ENCODE peak calls at places on chromosomes 6 and 20, in four cellular contexts. One of them, this sample, is unnamed.
A peak's percentile ranks its signal among the peaks of the same experiment; 100 is the strongest.

GRCh38 chr20:24147479-24147878 is 158.9 kb upstream of the GGTLC1 start:
- DNase-seq in GM12878: no peak
- DNase-seq in HEK293T: no peak
- DNase-seq in K562: no peak
- DNase-seq in this sample: no peak

GRCh38 chr6:143232849-143233248 is 172.2 kb downstream of the AIG1 start:
- DNase-seq in GM12878: peak; percentile 2
- DNase-seq in HEK293T: peak; percentile 66
- DNase-seq in K562: peak; percentile 56
- DNase-seq in this sample: peak; percentile 65

GRCh38 chr6:44576132-44576601 is 188.7 kb downstream of the CDC5L start:
- DNase-seq in GM12878: no peak
- DNase-seq in HEK293T: no peak
- DNase-seq in K562: no peak
- DNase-seq in this sample: no peak

GRCh38 chr6:48080227-48081009 is 30.6 kb downstream of the PTCHD4 start:
- DNase-seq in GM12878: no peak
- DNase-seq in HEK293T: no peak
- DNase-seq in K562: no peak
- DNase-seq in this sample: peak; percentile 62

GRCh38 chr20:11034025-11034424 is 360.2 kb upstream of the JAG1 start:
- DNase-seq in GM12878: no peak
- DNase-seq in HEK293T: no peak
- DNase-seq in K562: no peak
- DNase-seq in this sample: no peak

GRCh38 chr20:38471987-38472512 is 593 bp upstream of the RALGAPB start:
- DNase-seq in GM12878: no peak
- DNase-seq in HEK293T: no peak
- DNase-seq in K562: no peak
- DNase-seq in this sample: no peak

GRCh38 chr20:3889489-3890409 is 562 bp downstream of the PANK2 start:
- DNase-seq in GM12878: no peak
- DNase-seq in HEK293T: no peak
- DNase-seq in K562: peak; percentile 72
- DNase-seq in this sample: peak; percentile 33

GRCh38 chr6:40640591-40641293 is 53.6 kb upstream of the LRFN2 start:
- DNase-seq in GM12878: no peak
- DNase-seq in HEK293T: no peak
- DNase-seq in K562: no peak
- DNase-seq in this sample: no peak

GRCh38 chr6:33984466-33985332 is 161.2 kb downstream of the GRM4 start:
- DNase-seq in GM12878: no peak
- DNase-seq in HEK293T: no peak
- DNase-seq in K562: no peak
- DNase-seq in this sample: no peak

GRCh38 chr6:13536796-13537526 is 37.4 kb upstream of the SIRT5 start:
- DNase-seq in GM12878: no peak
- DNase-seq in HEK293T: no peak
- DNase-seq in K562: no peak
- DNase-seq in this sample: no peak

GRCh38 chr6:1181939-1182338 is 130.0 kb upstream of the FOXQ1 start:
- DNase-seq in GM12878: no peak
- DNase-seq in HEK293T: no peak
- DNase-seq in K562: no peak
- DNase-seq in this sample: no peak

GRCh38 chr6:47151232-47151898 is 109.2 kb upstream of the ADGRF1 start:
- DNase-seq in GM12878: no peak
- DNase-seq in HEK293T: no peak
- DNase-seq in K562: no peak
- DNase-seq in this sample: no peak

GRCh38 chr6:165010556-165011535 is 298.6 kb downstream of the C6orf118 start:
- DNase-seq in GM12878: no peak
- DNase-seq in HEK293T: no peak
- DNase-seq in K562: no peak
- DNase-seq in this sample: no peak

GRCh38 chr20:47220161-47220582 is 136.3 kb downstream of the ZMYND8 start:
- DNase-seq in GM12878: no peak
- DNase-seq in HEK293T: peak; percentile 71
- DNase-seq in K562: peak; percentile 41
- DNase-seq in this sample: peak; percentile 61

GRCh38 chr6:98941319-98941718 is 6.4 kb downstream of the FBXL4 start:
- DNase-seq in GM12878: no peak
- DNase-seq in HEK293T: no peak
- DNase-seq in K562: no peak
- DNase-seq in this sample: no peak
- TF ChIP-seq TARDBP in GM12878: no peak
- TF ChIP-seq TARDBP in HEK293T: no peak
- TF ChIP-seq TARDBP in K562: no peak
- TF ChIP-seq TARDBP in this sample: no peak

GRCh38 chr6:38110407-38111025 is 291.0 kb downstream of the ZFAND3 start:
- DNase-seq in GM12878: no peak
- DNase-seq in HEK293T: no peak
- DNase-seq in K562: no peak
- DNase-seq in this sample: no peak
- TF ChIP-seq TARDBP in GM12878: no peak
- TF ChIP-seq TARDBP in HEK293T: no peak
- TF ChIP-seq TARDBP in K562: no peak
- TF ChIP-seq TARDBP in this sample: no peak

DNA sequence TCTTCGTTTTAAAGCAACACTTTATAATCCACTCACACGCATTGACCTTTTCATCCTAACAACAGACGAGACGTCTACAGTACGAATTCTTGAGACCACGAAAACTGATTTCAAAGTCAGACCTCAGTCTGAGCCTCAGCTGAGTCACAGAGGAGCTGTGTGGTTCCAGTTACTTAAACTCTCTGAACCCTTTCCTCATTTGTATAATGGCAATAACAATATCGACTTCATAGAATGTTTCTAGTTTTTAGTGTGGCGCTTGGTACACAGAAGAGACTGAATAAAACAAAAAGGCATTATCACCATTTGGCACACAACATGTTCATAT is 236.9 kb downstream of the ATXN1 start:
- DNase-seq in GM12878: no peak
- DNase-seq in HEK293T: no peak
- DNase-seq in K562: no peak
- DNase-seq in this sample: no peak
- TF ChIP-seq TARDBP in GM12878: no peak
- TF ChIP-seq TARDBP in HEK293T: no peak
- TF ChIP-seq TARDBP in K562: no peak
- TF ChIP-seq TARDBP in this sample: no peak

GRCh38 chr6:91569071-91569470 is 982.2 kb upstream of the MAP3K7 start:
- DNase-seq in GM12878: no peak
- DNase-seq in HEK293T: no peak
- DNase-seq in K562: no peak
- DNase-seq in this sample: no peak

GRCh38 chr6:91562955-91563354 is 976.1 kb upstream of the MAP3K7 start:
- DNase-seq in GM12878: no peak
- DNase-seq in HEK293T: no peak
- DNase-seq in K562: no peak
- DNase-seq in this sample: no peak

GRCh38 chr6:91565207-91565606 is 978.3 kb upstream of the MAP3K7 start:
- DNase-seq in GM12878: no peak
- DNase-seq in HEK293T: no peak
- DNase-seq in K562: no peak
- DNase-seq in this sample: no peak

GRCh38 chr6:91566467-91566866 is 979.6 kb upstream of the MAP3K7 start:
- DNase-seq in GM12878: no peak
- DNase-seq in HEK293T: no peak
- DNase-seq in K562: no peak
- DNase-seq in this sample: no peak
- TF ChIP-seq TARDBP in GM12878: no peak
- TF ChIP-seq TARDBP in HEK293T: no peak
- TF ChIP-seq TARDBP in K562: no peak
- TF ChIP-seq TARDBP in this sample: no peak

DNA sequence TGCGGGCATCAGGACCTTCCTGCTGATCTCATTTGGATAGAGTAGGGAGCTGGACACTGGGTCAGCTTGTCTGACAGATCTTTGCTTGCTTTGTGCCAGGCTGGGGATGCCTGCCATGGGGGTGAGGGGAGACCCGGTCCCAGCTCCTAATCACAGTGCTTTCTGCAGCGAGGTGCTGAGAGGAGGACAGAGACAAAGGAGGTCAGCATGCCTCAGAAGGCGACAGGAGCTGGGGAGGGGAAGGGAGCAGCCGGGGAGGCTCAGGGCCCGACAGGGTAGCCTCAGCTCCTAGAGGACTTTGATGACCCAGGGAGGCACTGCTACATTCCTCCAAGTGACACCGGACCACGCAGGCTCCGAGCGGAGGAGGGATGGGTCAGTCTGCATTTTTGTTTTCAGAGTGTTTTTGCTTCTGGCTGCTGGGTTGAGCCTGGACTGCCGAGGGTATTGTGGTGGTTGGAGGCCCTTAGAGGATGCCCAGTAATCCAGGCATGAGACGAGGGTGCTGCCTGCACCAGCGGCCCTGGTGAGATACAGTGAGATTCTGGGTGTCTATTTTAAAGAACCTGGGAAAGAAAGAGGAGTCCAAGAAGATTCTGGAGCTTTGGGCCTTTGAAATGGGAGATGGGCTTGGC is 7.8 kb downstream of the RBM38 start:
- DNase-seq in GM12878: no peak
- DNase-seq in HEK293T: no peak
- DNase-seq in K562: no peak
- DNase-seq in this sample: no peak
- TF ChIP-seq TARDBP in GM12878: no peak
- TF ChIP-seq TARDBP in HEK293T: no peak
- TF ChIP-seq TARDBP in K562: no peak
- TF ChIP-seq TARDBP in this sample: no peak

GRCh38 chr6:21228411-21228810 is 365.1 kb upstream of the SOX4 start:
- DNase-seq in GM12878: no peak
- DNase-seq in HEK293T: no peak
- DNase-seq in K562: no peak
- DNase-seq in this sample: no peak
- TF ChIP-seq TARDBP in GM12878: no peak
- TF ChIP-seq TARDBP in HEK293T: no peak
- TF ChIP-seq TARDBP in K562: no peak
- TF ChIP-seq TARDBP in this sample: no peak

DNA sequence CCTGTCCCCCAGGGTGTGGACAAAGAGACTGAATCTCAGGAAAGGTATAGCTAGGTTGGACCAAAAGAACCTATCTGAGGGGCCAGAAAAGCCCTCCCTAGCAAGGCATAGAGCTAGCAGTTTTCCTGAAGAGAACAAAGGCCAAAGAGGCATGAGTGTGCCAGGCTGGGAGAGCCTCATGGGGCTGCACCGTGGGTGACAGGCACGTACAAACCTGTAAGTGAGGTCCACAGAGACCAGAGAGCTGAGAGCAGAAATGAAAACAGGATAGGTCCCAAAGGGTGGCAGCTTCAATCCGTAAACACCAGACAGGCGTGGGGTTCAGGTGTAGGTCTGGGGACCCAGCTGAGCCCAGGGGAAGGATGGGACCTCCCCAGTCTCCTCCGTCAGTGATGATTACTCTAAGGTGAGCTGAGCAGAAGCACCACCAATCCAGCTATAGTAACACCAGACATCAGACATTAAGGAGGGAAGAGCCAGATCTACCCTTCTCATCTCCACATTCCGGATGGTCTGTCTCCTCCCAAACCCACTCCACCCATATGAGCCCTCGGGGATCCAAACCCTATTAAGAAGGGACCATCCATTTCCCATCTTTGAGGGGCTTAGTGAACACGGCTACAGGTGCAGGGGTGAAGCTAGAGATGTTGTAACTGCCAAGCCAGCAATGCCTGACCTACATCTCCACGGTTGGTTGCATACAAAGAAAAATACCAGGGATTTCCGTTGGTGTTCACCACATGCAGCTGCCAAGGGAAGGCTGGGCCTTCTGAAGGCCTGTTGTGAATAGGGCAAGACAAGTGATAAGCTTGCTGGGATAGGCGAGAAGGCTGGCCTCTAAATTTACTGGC is 38.3 kb downstream of the BCL2L1 start:
- DNase-seq in GM12878: no peak
- DNase-seq in HEK293T: no peak
- DNase-seq in K562: no peak
- DNase-seq in this sample: no peak
- TF ChIP-seq TARDBP in GM12878: no peak
- TF ChIP-seq TARDBP in HEK293T: no peak
- TF ChIP-seq TARDBP in K562: no peak
- TF ChIP-seq TARDBP in this sample: no peak

DNA sequence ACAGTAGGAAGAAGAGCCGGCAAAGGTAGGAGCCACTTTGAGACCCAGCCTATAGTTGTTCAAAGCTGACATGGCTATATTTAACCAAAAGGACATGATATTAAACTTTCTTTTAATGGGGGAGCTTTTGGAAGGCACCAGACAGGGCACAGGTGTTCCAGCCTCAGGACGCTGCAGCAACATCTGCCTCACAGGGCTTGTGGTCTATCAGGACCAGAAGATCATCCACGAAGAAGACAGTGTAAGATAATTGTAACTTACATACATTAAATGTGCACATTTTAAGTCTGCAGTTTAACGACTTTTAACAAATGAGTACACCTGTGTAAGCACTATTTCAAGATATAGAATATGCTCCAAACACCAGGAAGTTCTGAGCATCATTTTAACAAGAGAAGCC is 168.2 kb upstream of the PMEPA1 start:
- DNase-seq in GM12878: no peak
- DNase-seq in HEK293T: no peak
- DNase-seq in K562: no peak
- DNase-seq in this sample: no peak
- TF ChIP-seq TARDBP in GM12878: no peak
- TF ChIP-seq TARDBP in HEK293T: no peak
- TF ChIP-seq TARDBP in K562: no peak
- TF ChIP-seq TARDBP in this sample: no peak